ENCODE peak calls at places on chromosomes 4 and X, in six cellular contexts. One of them, this sample, is unnamed.

GRCh38 chr4:1210241-1210841 is 38.0 kb upstream of the SPON2 start:
- DNase-seq in esophagus muscularis mucosa: no peak
- DNase-seq in fibroblast of lung: no peak
- DNase-seq in AG04449: no peak
- DNase-seq in SK-N-SH: no peak
- DNase-seq in adrenal gland: no peak
- DNase-seq in this sample: no peak

GRCh38 chrX:38860106-38861013 is 59.1 kb downstream of the MID1IP1 start:
- DNase-seq in esophagus muscularis mucosa: no peak
- DNase-seq in AG04449: no peak
- DNase-seq in SK-N-SH: no peak
- DNase-seq in adrenal gland: no peak
- DNase-seq in fibroblast of lung: no peak
- DNase-seq in this sample: no peak

GRCh38 chr4:118757761-118758213 is 72.6 kb downstream of the METTL14 start:
- DNase-seq in AG04449: no peak
- DNase-seq in fibroblast of lung: no peak
- DNase-seq in adrenal gland: no peak
- DNase-seq in esophagus muscularis mucosa: no peak
- DNase-seq in SK-N-SH: no peak
- DNase-seq in this sample: no peak

GRCh38 chrX:40720386-40720785 is 15.0 kb downstream of the MED14 start:
- DNase-seq in AG04449: no peak
- DNase-seq in adrenal gland: no peak
- DNase-seq in fibroblast of lung: no peak
- DNase-seq in esophagus muscularis mucosa: no peak
- DNase-seq in SK-N-SH: no peak
- DNase-seq in this sample: no peak

GRCh38 chrX:75038925-75039324 is 113.7 kb upstream of the NEXMIF start:
- DNase-seq in AG04449: no peak
- DNase-seq in adrenal gland: no peak
- DNase-seq in fibroblast of lung: peak
- DNase-seq in esophagus muscularis mucosa: no peak
- DNase-seq in SK-N-SH: no peak
- DNase-seq in this sample: peak

GRCh38 chr4:168272488-168272887 is 46.1 kb downstream of the DDX60 start:
- DNase-seq in adrenal gland: no peak
- DNase-seq in AG04449: no peak
- DNase-seq in esophagus muscularis mucosa: no peak
- DNase-seq in fibroblast of lung: no peak
- DNase-seq in SK-N-SH: no peak
- DNase-seq in this sample: no peak

GRCh38 chr4:110869862-110870577 is 247.1 kb upstream of the PITX2 start:
- DNase-seq in AG04449: no peak
- DNase-seq in esophagus muscularis mucosa: no peak
- DNase-seq in fibroblast of lung: no peak
- DNase-seq in SK-N-SH: no peak
- DNase-seq in adrenal gland: no peak
- DNase-seq in this sample: no peak

GRCh38 chr4:112895785-112896184 is 153.7 kb upstream of the ANK2 start:
- DNase-seq in adrenal gland: no peak
- DNase-seq in SK-N-SH: no peak
- DNase-seq in esophagus muscularis mucosa: no peak
- DNase-seq in fibroblast of lung: peak
- DNase-seq in AG04449: no peak
- DNase-seq in this sample: no peak

DNA sequence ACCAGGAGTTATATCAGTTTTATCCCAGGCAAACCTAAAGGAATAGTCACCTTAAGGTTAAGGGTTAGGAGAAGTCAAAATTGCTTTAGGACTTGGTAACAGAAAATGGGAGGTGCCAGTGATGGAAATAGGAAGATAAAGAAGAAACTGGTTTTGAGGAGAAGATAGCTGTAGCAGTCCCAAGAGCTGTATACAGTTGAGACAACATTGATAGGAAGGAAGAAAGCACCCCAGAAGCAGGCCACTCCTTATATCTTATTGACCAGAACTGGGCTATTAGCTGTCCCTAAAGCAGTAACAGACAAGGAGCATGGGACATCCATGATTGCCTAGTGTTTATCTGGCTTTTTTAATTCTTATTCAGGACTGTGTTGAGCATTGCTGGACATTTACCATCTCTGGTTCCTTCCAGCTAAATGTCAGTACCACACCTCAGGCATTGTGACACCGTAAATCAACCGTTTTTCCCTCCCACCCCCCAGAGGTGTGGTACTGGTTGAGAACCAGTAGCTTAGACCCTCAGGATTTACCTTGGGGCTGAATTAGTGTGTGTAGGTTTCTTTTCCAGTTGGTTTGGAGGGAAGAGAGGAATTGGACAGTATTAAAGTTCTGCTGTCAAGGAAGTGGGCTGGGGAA is 2.0 kb upstream of the PGRMC2 start:
- DNase-seq in AG04449: no peak
- DNase-seq in SK-N-SH: no peak
- DNase-seq in adrenal gland: no peak
- DNase-seq in fibroblast of lung: no peak
- DNase-seq in esophagus muscularis mucosa: no peak
- DNase-seq in this sample: no peak
- H3K4me3 ChIP-seq in AG04449: no peak
- H3K4me3 ChIP-seq in SK-N-SH: no peak
- H3K4me3 ChIP-seq in adrenal gland: no peak
- H3K4me3 ChIP-seq in fibroblast of lung: no peak
- H3K4me3 ChIP-seq in esophagus muscularis mucosa: no peak
- H3K4me3 ChIP-seq in this sample: no peak

GRCh38 chr4:144223654-144224053 is 83.1 kb upstream of the GYPA start:
- DNase-seq in AG04449: no peak
- DNase-seq in SK-N-SH: no peak
- DNase-seq in fibroblast of lung: no peak
- DNase-seq in adrenal gland: no peak
- DNase-seq in esophagus muscularis mucosa: no peak
- DNase-seq in this sample: no peak
- TF ChIP-seq CTCF in AG04449: no peak
- TF ChIP-seq CTCF in SK-N-SH: no peak
- TF ChIP-seq CTCF in fibroblast of lung: no peak
- TF ChIP-seq CTCF in adrenal gland: no peak
- TF ChIP-seq CTCF in esophagus muscularis mucosa: no peak
- TF ChIP-seq CTCF in this sample: no peak

GRCh38 chrX:118495061-118495921 is at the start of gene DOCK11:
- DNase-seq in fibroblast of lung: peak
- DNase-seq in adrenal gland: peak
- DNase-seq in SK-N-SH: peak
- DNase-seq in AG04449: no peak
- DNase-seq in esophagus muscularis mucosa: peak
- DNase-seq in this sample: peak

GRCh38 chrX:118495958-118496762 is 545 bp downstream of the DOCK11 start:
- DNase-seq in adrenal gland: peak
- DNase-seq in esophagus muscularis mucosa: peak
- DNase-seq in SK-N-SH: peak
- DNase-seq in AG04449: no peak
- DNase-seq in fibroblast of lung: peak
- DNase-seq in this sample: no peak

GRCh38 chrX:118497180-118497814 is 1.7 kb downstream of the DOCK11 start:
- DNase-seq in fibroblast of lung: no peak
- DNase-seq in adrenal gland: no peak
- DNase-seq in AG04449: no peak
- DNase-seq in esophagus muscularis mucosa: no peak
- DNase-seq in SK-N-SH: no peak
- DNase-seq in this sample: no peak

GRCh38 chrX:118498351-118498750 is 2.7 kb downstream of the DOCK11 start:
- DNase-seq in SK-N-SH: no peak
- DNase-seq in adrenal gland: no peak
- DNase-seq in esophagus muscularis mucosa: no peak
- DNase-seq in AG04449: no peak
- DNase-seq in fibroblast of lung: no peak
- DNase-seq in this sample: no peak

GRCh38 chrX:118496763-118497079 is 1.1 kb downstream of the DOCK11 start:
- DNase-seq in SK-N-SH: no peak
- DNase-seq in fibroblast of lung: no peak
- DNase-seq in esophagus muscularis mucosa: no peak
- DNase-seq in adrenal gland: no peak
- DNase-seq in AG04449: no peak
- DNase-seq in this sample: no peak
- H3K4me3 ChIP-seq in SK-N-SH: peak
- H3K4me3 ChIP-seq in fibroblast of lung: peak
- H3K4me3 ChIP-seq in esophagus muscularis mucosa: peak
- H3K4me3 ChIP-seq in adrenal gland: no peak
- H3K4me3 ChIP-seq in AG04449: peak
- H3K4me3 ChIP-seq in this sample: peak

GRCh38 chr4:77701111-77701510 is 95.5 kb downstream of the CXCL13 start:
- DNase-seq in adrenal gland: no peak
- DNase-seq in SK-N-SH: no peak
- DNase-seq in esophagus muscularis mucosa: no peak
- DNase-seq in fibroblast of lung: no peak
- DNase-seq in AG04449: no peak
- DNase-seq in this sample: no peak

GRCh38 chr4:77697860-77698599 is 92.4 kb downstream of the CXCL13 start:
- DNase-seq in esophagus muscularis mucosa: no peak
- DNase-seq in SK-N-SH: no peak
- DNase-seq in fibroblast of lung: peak
- DNase-seq in AG04449: peak
- DNase-seq in adrenal gland: no peak
- DNase-seq in this sample: peak

GRCh38 chr4:77695769-77696168 is 90.1 kb downstream of the CXCL13 start:
- DNase-seq in esophagus muscularis mucosa: no peak
- DNase-seq in fibroblast of lung: peak
- DNase-seq in SK-N-SH: no peak
- DNase-seq in AG04449: peak
- DNase-seq in adrenal gland: no peak
- DNase-seq in this sample: peak

GRCh38 chr4:77699731-77700210 is 94.2 kb downstream of the CXCL13 start:
- DNase-seq in fibroblast of lung: peak
- DNase-seq in adrenal gland: no peak
- DNase-seq in AG04449: peak
- DNase-seq in esophagus muscularis mucosa: no peak
- DNase-seq in SK-N-SH: peak
- DNase-seq in this sample: peak
- TF ChIP-seq CTCF in fibroblast of lung: peak
- TF ChIP-seq CTCF in adrenal gland: no peak
- TF ChIP-seq CTCF in AG04449: peak
- TF ChIP-seq CTCF in esophagus muscularis mucosa: no peak
- TF ChIP-seq CTCF in SK-N-SH: no peak
- TF ChIP-seq CTCF in this sample: no peak

GRCh38 chrX:128216364-128216763 is 164.2 kb upstream of the ACTRT1 start:
- DNase-seq in SK-N-SH: no peak
- DNase-seq in fibroblast of lung: no peak
- DNase-seq in adrenal gland: no peak
- DNase-seq in esophagus muscularis mucosa: no peak
- DNase-seq in AG04449: no peak
- DNase-seq in this sample: no peak
- H3K4me3 ChIP-seq in SK-N-SH: no peak
- H3K4me3 ChIP-seq in fibroblast of lung: no peak
- H3K4me3 ChIP-seq in adrenal gland: no peak
- H3K4me3 ChIP-seq in esophagus muscularis mucosa: no peak
- H3K4me3 ChIP-seq in AG04449: no peak
- H3K4me3 ChIP-seq in this sample: no peak

GRCh38 chr4:154344686-154345085 is 146.9 kb downstream of the DCHS2 start:
- DNase-seq in SK-N-SH: no peak
- DNase-seq in AG04449: no peak
- DNase-seq in fibroblast of lung: no peak
- DNase-seq in esophagus muscularis mucosa: no peak
- DNase-seq in adrenal gland: no peak
- DNase-seq in this sample: no peak
- TF ChIP-seq CTCF in SK-N-SH: peak
- TF ChIP-seq CTCF in AG04449: no peak
- TF ChIP-seq CTCF in fibroblast of lung: no peak
- TF ChIP-seq CTCF in esophagus muscularis mucosa: no peak
- TF ChIP-seq CTCF in adrenal gland: no peak
- TF ChIP-seq CTCF in this sample: no peak

GRCh38 chrX:46967547-46967946 is 55.3 kb downstream of the JADE3 start:
- DNase-seq in fibroblast of lung: no peak
- DNase-seq in SK-N-SH: no peak
- DNase-seq in AG04449: no peak
- DNase-seq in esophagus muscularis mucosa: no peak
- DNase-seq in adrenal gland: no peak
- DNase-seq in this sample: no peak
- H3K4me3 ChIP-seq in fibroblast of lung: no peak
- H3K4me3 ChIP-seq in SK-N-SH: no peak
- H3K4me3 ChIP-seq in AG04449: no peak
- H3K4me3 ChIP-seq in esophagus muscularis mucosa: no peak
- H3K4me3 ChIP-seq in adrenal gland: no peak
- H3K4me3 ChIP-seq in this sample: no peak

DNA sequence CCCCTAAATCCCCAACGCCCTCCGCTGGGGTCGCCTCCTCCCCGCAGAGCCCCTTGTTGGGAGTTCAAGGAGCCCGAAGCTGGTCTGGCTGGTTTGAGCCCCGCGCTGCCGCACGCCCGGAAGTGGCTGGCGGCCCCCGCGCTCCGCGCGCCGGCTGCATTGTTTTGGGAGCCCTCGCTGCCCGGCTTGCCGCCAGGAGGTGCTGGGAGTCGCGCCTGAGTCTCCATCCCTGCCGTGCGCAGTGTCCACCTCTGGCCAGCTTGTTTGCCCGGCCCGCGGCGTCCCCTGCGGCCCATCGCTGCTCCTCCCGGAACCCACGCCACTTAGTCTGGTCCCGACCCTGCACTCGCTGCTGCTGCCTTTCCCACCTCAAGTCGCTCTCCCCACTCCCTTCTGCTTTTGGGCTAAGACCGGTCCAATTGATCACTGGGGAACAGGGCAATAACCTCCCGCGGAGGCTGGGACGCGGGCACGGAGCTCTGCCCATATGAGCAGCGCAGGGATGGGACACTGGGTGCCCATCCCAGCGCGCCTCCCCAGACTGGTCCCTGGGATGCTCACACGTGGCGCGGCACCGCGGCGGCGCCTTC is 2.2 kb upstream of the SFRP2 start:
- DNase-seq in adrenal gland: no peak
- DNase-seq in fibroblast of lung: peak
- DNase-seq in esophagus muscularis mucosa: no peak
- DNase-seq in AG04449: no peak
- DNase-seq in SK-N-SH: peak
- DNase-seq in this sample: no peak
- TF ChIP-seq CTCF in adrenal gland: no peak
- TF ChIP-seq CTCF in fibroblast of lung: peak
- TF ChIP-seq CTCF in esophagus muscularis mucosa: no peak
- TF ChIP-seq CTCF in AG04449: no peak
- TF ChIP-seq CTCF in SK-N-SH: peak
- TF ChIP-seq CTCF in this sample: peak

GRCh38 chr4:7787681-7788141 is 151.9 kb downstream of the AFAP1 start:
- DNase-seq in SK-N-SH: no peak
- DNase-seq in adrenal gland: no peak
- DNase-seq in fibroblast of lung: no peak
- DNase-seq in esophagus muscularis mucosa: no peak
- DNase-seq in AG04449: no peak
- DNase-seq in this sample: no peak
- H3K4me3 ChIP-seq in SK-N-SH: no peak
- H3K4me3 ChIP-seq in adrenal gland: no peak
- H3K4me3 ChIP-seq in fibroblast of lung: no peak
- H3K4me3 ChIP-seq in esophagus muscularis mucosa: no peak
- H3K4me3 ChIP-seq in AG04449: no peak
- H3K4me3 ChIP-seq in this sample: no peak

GRCh38 chr4:70601422-70602039 is 9.5 kb downstream of the AMBN start:
- DNase-seq in esophagus muscularis mucosa: no peak
- DNase-seq in SK-N-SH: peak
- DNase-seq in adrenal gland: peak
- DNase-seq in AG04449: peak
- DNase-seq in fibroblast of lung: peak
- DNase-seq in this sample: peak
- TF ChIP-seq CTCF in esophagus muscularis mucosa: peak
- TF ChIP-seq CTCF in SK-N-SH: peak
- TF ChIP-seq CTCF in adrenal gland: peak
- TF ChIP-seq CTCF in AG04449: peak
- TF ChIP-seq CTCF in fibroblast of lung: peak
- TF ChIP-seq CTCF in this sample: peak

This sample was measured in HFF-Myc.